ENCODE peak calls at places on chromosomes 11 and 22, in five cellular contexts. S is H9, X is neuronal stem cell, E is H1, Q is trophoblast cell. I is an unnamed sample.

GRCh38 chr11:12914401-12914912 is 94.7 kb upstream of the RASSF10 start:
- DNase-seq in S (peak; percentile 96), X (peak; percentile 64), E (peak; percentile 87), Q (peak; percentile 61), I (peak; percentile 29)

GRCh38 chr11:96228472-96228871 is 114.5 kb downstream of the MAML2 start:
- DNase-seq in S (no peak), X (no peak), E (no peak), Q (peak; percentile 82), I (peak; percentile 95)

GRCh38 chr11:108871152-108871551 is 206.3 kb downstream of the DDX10 start:
- DNase-seq in S (peak; percentile 33), X (no peak), E (peak; percentile 39), Q (peak; percentile 17), I (peak; percentile 71)

GRCh38 chr11:114039551-114039950 is 20.0 kb upstream of the ZBTB16 start:
- DNase-seq in S (no peak), X (no peak), E (no peak), Q (no peak), I (peak; percentile 14)

GRCh38 chr11:18650353-18650752 is 16.2 kb upstream of the SPTY2D1 start:
- DNase-seq in S (no peak), X (no peak), E (no peak), Q (no peak), I (no peak)

GRCh38 chr11:69431136-69431535 is 50.3 kb upstream of the LINC01488 start:
- DNase-seq in S (no peak), X (no peak), E (no peak), Q (no peak), I (no peak)

GRCh38 chr11:125568970-125569912 is at the start of gene EI24:
- DNase-seq in S (peak; percentile 95), X (peak; percentile 91), E (peak; percentile 87), Q (peak; percentile 91), I (peak; percentile 93)

GRCh38 chr11:2151500-2152257 is 9.3 kb downstream of the INS start:
- DNase-seq in S (peak; percentile 84), X (peak; percentile 86), E (no peak), Q (peak; percentile 95), I (peak; percentile 70)

GRCh38 chr11:46183819-46184218 is 62.6 kb upstream of the PHF21A start:
- DNase-seq in S (no peak), X (no peak), E (no peak), Q (no peak), I (peak; percentile 2)

GRCh38 chr11:60971520-60971919 is at the start of gene CD6:
- DNase-seq in S (no peak), X (no peak), E (no peak), Q (no peak), I (no peak)

GRCh38 chr11:31818874-31819331 is 7.8 kb upstream of the PAX6 start:
- DNase-seq in S (peak; percentile 45), X (peak; percentile 15), E (no peak), Q (no peak), I (no peak)

GRCh38 chr11:63536669-63537292 is at the start of gene PLAAT4:
- DNase-seq in S (no peak), X (no peak), E (no peak), Q (peak; percentile 34), I (peak; percentile 72)

GRCh38 chr11:85582111-85582510 is 45.0 kb downstream of the DLG2 start:
- DNase-seq in S (no peak), X (no peak), E (no peak), Q (no peak), I (no peak)

GRCh38 chr11:43071338-43071737 is 240.5 kb upstream of the API5 start:
- DNase-seq in S (no peak), X (no peak), E (no peak), Q (no peak), I (no peak)

GRCh38 chr11:31803813-31804438 is 7.2 kb downstream of the PAX6 start:
- DNase-seq in S (peak; percentile 30), X (no peak), E (no peak), Q (no peak), I (no peak)

GRCh38 chr11:107916671-107917241 is 11.5 kb upstream of the RAB39A start:
- DNase-seq in S (peak; percentile 77), X (no peak), E (no peak), Q (peak; percentile 50), I (no peak)

GRCh38 chr11:128055576-128056217 is 531.7 kb downstream of the ETS1 start:
- DNase-seq in S (no peak), X (no peak), E (no peak), Q (no peak), I (no peak)

GRCh38 chr11:128057786-128058395 is 529.5 kb downstream of the ETS1 start:
- DNase-seq in S (no peak), X (no peak), E (no peak), Q (no peak), I (no peak)

GRCh38 chr11:128054323-128054910 is 532.9 kb downstream of the ETS1 start:
- DNase-seq in S (no peak), X (no peak), E (no peak), Q (no peak), I (no peak)

GRCh38 chr11:128048121-128048520 is 539.2 kb downstream of the ETS1 start:
- DNase-seq in S (no peak), X (no peak), E (no peak), Q (no peak), I (no peak)

GRCh38 chr11:128052912-128053641 is 534.3 kb downstream of the ETS1 start:
- DNase-seq in S (no peak), X (no peak), E (no peak), Q (peak; percentile 46), I (peak; percentile 40)
- H2AFZ ChIP-seq in S (no peak overlapping the region), X (peak overlapping the region; percentile 42), E (no peak overlapping the region), Q (no peak overlapping the region), I (no peak overlapping the region)

GRCh38 chr22:29124777-29125506 is 52.1 kb downstream of the KREMEN1 start:
- DNase-seq in S (no peak), X (no peak), E (no peak), Q (no peak), I (no peak)
- H3K23ac ChIP-seq in S (no peak overlapping the region), X (peak overlapping the region; percentile 61), E (no peak overlapping the region), Q (no peak overlapping the region), I (no peak overlapping the region)

GRCh38 chr11:115190196-115190595 is 314.0 kb downstream of the CADM1 start:
- DNase-seq in S (no peak), X (no peak), E (no peak), Q (no peak), I (no peak)
- H2BK12ac ChIP-seq in S (no peak overlapping the region), X (no peak overlapping the region), E (no peak overlapping the region), Q (no peak overlapping the region), I (no peak overlapping the region)

DNA sequence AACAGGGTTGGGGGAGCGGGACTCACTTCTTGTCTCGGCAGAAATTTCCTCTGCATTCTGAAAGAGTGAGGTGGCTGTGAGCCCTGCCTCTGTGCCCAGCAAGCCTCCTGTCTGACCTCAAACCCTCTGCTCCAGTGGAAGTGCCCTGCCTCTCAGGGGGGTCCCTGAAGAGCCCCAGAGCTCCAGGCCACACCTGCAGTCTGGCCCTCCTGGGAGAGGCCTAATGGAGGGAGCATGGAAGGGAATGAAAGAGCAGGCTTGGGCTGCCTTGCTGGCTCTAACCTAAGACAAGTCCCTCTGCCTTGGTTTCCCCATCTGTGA is 14.9 kb downstream of the ARHGEF17 start:
- DNase-seq in S (no peak), X (no peak), E (no peak), Q (no peak), I (no peak)
- H2AFZ ChIP-seq in S (no peak overlapping the region), X (no peak overlapping the region), E (no peak overlapping the region), Q (no peak overlapping the region), I (no peak overlapping the region)

GRCh38 chr22:21936151-21936778 is 16.4 kb downstream of the PPM1F start:
- DNase-seq in S (no peak), X (no peak), E (no peak), Q (peak; percentile 35), I (no peak)
- H3K23ac ChIP-seq in S (no peak overlapping the region), X (peak overlapping the region; percentile 11), E (no peak overlapping the region), Q (no peak overlapping the region), I (no peak overlapping the region)

GRCh38 chr22:39229688-39230260 is 15.0 kb downstream of the PDGFB start:
- DNase-seq in S (no peak), X (no peak), E (no peak), Q (no peak), I (no peak)
- H2BK12ac ChIP-seq in S (no peak overlapping the region), X (no peak overlapping the region), E (peak overlapping the region; percentile 99), Q (no peak overlapping the region), I (no peak overlapping the region)

GRCh38 chr22:38900677-38901076 is 28.7 kb upstream of the CBX6 start:
- DNase-seq in S (no peak), X (no peak), E (no peak), Q (no peak), I (no peak)
- H2AFZ ChIP-seq in S (no peak overlapping the region), X (no peak overlapping the region), E (no peak overlapping the region), Q (no peak overlapping the region), I (no peak overlapping the region)

GRCh38 chr11:93054881-93055280 is 85.4 kb downstream of the MTNR1B start:
- DNase-seq in S (no peak), X (no peak), E (no peak), Q (peak; percentile 72), I (peak; percentile 93)
- H3K23ac ChIP-seq in S (no peak overlapping the region), X (no peak overlapping the region), E (no peak overlapping the region), Q (no peak overlapping the region), I (no peak overlapping the region)

I was measured in mesenchymal stem cell.